ENCODE peak calls at places on chromosomes 12 and 14, in eight cellular contexts. B is activated CD4-positive, alpha-beta memory T cell treated with anti-CD3 and anti-CD28 coated beads for 36 hours; D is SK-N-SH; G is NT2/D1; U is anterior cingulate cortex; J is left colon; A is NCI-H526 treated with DMSO at 0.1 percent for 48 hours; E is AG10803. K is an unnamed sample.

GRCh38 chr12:49292729-49293055 is 2.3 kb upstream of the PRPH start:
- DNase-seq in B (no peak), D (peak; percentile 61), G (no peak), U (no peak), J (no peak), A (no peak), E (no peak), K (no peak)

GRCh38 chr14:36605506-36605857 is 23.1 kb upstream of the NKX2-8 start:
- DNase-seq in B (no peak), D (no peak), G (no peak), U (no peak), J (no peak), A (peak; percentile 22), E (peak; percentile 15), K (no peak)

GRCh38 chr14:102516531-102517411 is 7.2 kb upstream of the ANKRD9 start:
- DNase-seq in B (peak; percentile 70), D (peak; percentile 97), G (no peak), U (no peak), J (peak; percentile 37), A (peak; percentile 16), E (no peak), K (peak; percentile 65)

GRCh38 chr14:46574236-46574970 is 77.2 kb downstream of the RPL10L start:
- DNase-seq in B (no peak), D (no peak), G (no peak), U (no peak), J (no peak), A (no peak), E (no peak), K (no peak)

GRCh38 chr14:35952584-35952983 is 126.4 kb downstream of the BRMS1L start:
- DNase-seq in B (no peak), D (no peak), G (no peak), U (no peak), J (no peak), A (no peak), E (no peak), K (no peak)

GRCh38 chr14:50620341-50620740 is 47.8 kb downstream of the SAV1 start:
- DNase-seq in B (no peak), D (no peak), G (no peak), U (no peak), J (no peak), A (no peak), E (no peak), K (no peak)

GRCh38 chr12:188910-189621 is 24.9 kb downstream of the SLC6A12 start:
- DNase-seq in B (peak; percentile 61), D (peak; percentile 96), G (peak; percentile 78), U (peak; percentile 41), J (no peak), A (peak; percentile 26), E (peak; percentile 34), K (peak; percentile 61)

GRCh38 chr12:79668113-79668512 is 22.7 kb downstream of the PAWR start:
- DNase-seq in B (no peak), D (no peak), G (no peak), U (no peak), J (no peak), A (no peak), E (no peak), K (no peak)

GRCh38 chr14:54697806-54698205 is 130.9 kb downstream of the SAMD4A start:
- DNase-seq in B (no peak), D (no peak), G (no peak), U (no peak), J (no peak), A (no peak), E (no peak), K (no peak)

GRCh38 chr14:41824441-41824840 is 217.8 kb downstream of the LRFN5 start:
- DNase-seq in B (no peak), D (no peak), G (no peak), U (no peak), J (no peak), A (no peak), E (no peak), K (no peak)

GRCh38 chr12:11812558-11813421 is 163.3 kb downstream of the ETV6 start:
- DNase-seq in B (peak; percentile 41), D (peak; percentile 65), G (peak; percentile 73), U (peak; percentile 68), J (peak; percentile 54), A (peak; percentile 42), E (peak; percentile 31), K (no peak)

GRCh38 chr12:107557589-107558100 is 128.0 kb upstream of the PWP1 start:
- DNase-seq in B (no peak), D (no peak), G (no peak), U (no peak), J (no peak), A (no peak), E (no peak), K (no peak)

GRCh38 chr12:94710933-94711332 is 60.6 kb upstream of the TMCC3 start:
- DNase-seq in B (peak; percentile 32), D (peak; percentile 36), G (peak; percentile 25), U (no peak), J (no peak), A (no peak), E (peak; percentile 16), K (no peak)

GRCh38 chr14:33280646-33281045 is 342.0 kb downstream of the NPAS3 start:
- DNase-seq in B (no peak), D (no peak), G (no peak), U (no peak), J (no peak), A (no peak), E (peak; percentile 20), K (no peak)

K was measured in pancreas.